ENCODE peak calls at places on chromosomes 5 and 9, in eight cellular contexts. W is T-helper 2 cell; S is heart left ventricle; Q is stimulated activated CD4-positive, alpha-beta T cell treated with anti-CD3 and anti-CD28 coated beads, Interleukin-1b, Interleukin-23, amount 100 ng/mL, for 24 hours; Y is adrenal gland; M is left lung; V is activated T-cell treated with anti-CD3 and anti-CD28 coated beads for 4 hours; Z is CD8-positive, alpha-beta T cell. J is an unnamed sample.

GRCh38 chr5:98997000-98997399 is 68.2 kb upstream of the CHD1 start:
- DNase-seq in V (no peak), Z (no peak), S (no peak), Y (no peak), Q (no peak), M (no peak), W (no peak), J (no peak)

GRCh38 chr9:4828776-4829175 is 36.0 kb downstream of the RCL1 start:
- DNase-seq in Q (no peak), Y (peak), S (no peak), V (no peak), Z (no peak), W (no peak), M (no peak), J (no peak)

GRCh38 chr9:126514037-126514821 is 99.5 kb upstream of the LMX1B start:
- DNase-seq in W (peak), V (peak), S (peak), Q (peak), Y (peak), M (peak), Z (peak), J (peak)

GRCh38 chr9:133163559-133164208 is at the start of gene GBGT1:
- DNase-seq in Y (peak), S (peak), Z (no peak), W (no peak), V (no peak), Q (no peak), M (peak), J (no peak)

GRCh38 chr5:150931368-150931965 is 26.7 kb upstream of the ZNF300 start:
- DNase-seq in M (no peak), Z (no peak), S (no peak), V (no peak), Y (no peak), W (no peak), Q (no peak), J (no peak)

GRCh38 chr9:91680129-91680528 is 256.5 kb upstream of the NFIL3 start:
- DNase-seq in Z (no peak), Q (no peak), S (no peak), M (no peak), Y (no peak), W (no peak), V (no peak), J (no peak)

GRCh38 chr5:151243564-151243963 is 9.4 kb upstream of the GM2A start:
- DNase-seq in Y (no peak), W (peak), S (no peak), Q (no peak), M (no peak), Z (no peak), V (no peak), J (no peak)

GRCh38 chr5:115586525-115587146 is 15.6 kb downstream of the TICAM2 start:
- DNase-seq in Z (no peak), V (no peak), W (peak), Q (no peak), Y (no peak), M (no peak), S (no peak), J (no peak)

GRCh38 chr5:127696688-127697087 is 6.5 kb upstream of the CCDC192 start:
- DNase-seq in W (no peak), Q (no peak), Y (no peak), S (no peak), M (no peak), Z (no peak), V (no peak), J (no peak)

GRCh38 chr9:124309665-124310064 is 51.9 kb downstream of the NEK6 start:
- DNase-seq in Y (peak), Q (no peak), S (no peak), M (no peak), W (no peak), V (no peak), Z (no peak), J (no peak)

GRCh38 chr5:91266184-91266705 is 116.9 kb downstream of the ARRDC3 start:
- DNase-seq in M (no peak), Q (no peak), S (no peak), W (peak), Y (no peak), Z (no peak), V (no peak), J (no peak)

GRCh38 chr9:112664541-112664940 is 53.4 kb downstream of the INIP start:
- DNase-seq in Z (no peak), Q (no peak), S (no peak), V (no peak), M (no peak), Y (no peak), W (no peak), J (no peak)

GRCh38 chr9:129615407-129616285 is 5.3 kb downstream of the C9orf50 start:
- DNase-seq in M (no peak), S (no peak), V (no peak), Y (no peak), Q (no peak), Z (no peak), W (no peak), J (no peak)

GRCh38 chr5:180464603-180464970 is 29.6 kb upstream of the CNOT6 start:
- DNase-seq in S (no peak), Y (no peak), W (no peak), V (no peak), Z (no peak), Q (no peak), M (no peak), J (no peak)

GRCh38 chr5:61401726-61402125 is 69.7 kb downstream of the ZSWIM6 start:
- DNase-seq in M (no peak), V (no peak), Z (no peak), Y (no peak), Q (no peak), S (no peak), W (no peak), J (no peak)

GRCh38 chr5:162067138-162067537 is 435 bp upstream of the GABRG2 start:
- DNase-seq in Q (no peak), Z (no peak), Y (no peak), M (no peak), V (no peak), S (no peak), W (no peak), J (no peak)

GRCh38 chr9:124784503-124784902 is 7.6 kb downstream of the OLFML2A start:
- DNase-seq in S (no peak), Z (no peak), M (no peak), Y (no peak), W (no peak), Q (no peak), V (no peak), J (no peak)

GRCh38 chr5:137506296-137506695 is 7.2 kb upstream of the SPOCK1 start:
- DNase-seq in M (no peak), Q (no peak), Y (no peak), W (no peak), V (no peak), Z (no peak), S (no peak), J (no peak)

GRCh38 chr9:133278161-133279131 is 3.4 kb upstream of the ABO start:
- DNase-seq in Z (no peak), Q (no peak), W (no peak), M (no peak), V (no peak), Y (no peak), S (no peak), J (no peak)

GRCh38 chr5:72151169-72151568 is 43.9 kb downstream of the MAP1B start:
- DNase-seq in Y (peak), Q (no peak), S (no peak), W (no peak), M (no peak), Z (no peak), V (no peak), J (no peak)

GRCh38 chr5:1004598-1005361 is 3.8 kb upstream of the NKD2 start:
- DNase-seq in Q (peak), Y (peak), W (peak), Z (no peak), S (peak), M (peak), V (peak), J (no peak)

GRCh38 chr5:76742586-76742985 is 26.7 kb downstream of the F2R start:
- DNase-seq in W (no peak), V (no peak), S (no peak), Z (no peak), Y (no peak), M (no peak), Q (no peak), J (no peak)

GRCh38 chr9:4293293-4293931 is 6.5 kb downstream of the GLIS3 start:
- DNase-seq in S (no peak), Y (no peak), Z (no peak), W (no peak), Q (no peak), V (no peak), M (no peak), J (no peak)

GRCh38 chr9:82996931-82997330 is 66.0 kb downstream of the RASEF start:
- DNase-seq in Z (no peak), S (no peak), V (no peak), M (no peak), Q (no peak), W (no peak), Y (no peak), J (no peak)

GRCh38 chr5:152622628-152623027 is 217.5 kb upstream of the NMUR2 start:
- DNase-seq in Z (no peak), Y (no peak), Q (no peak), W (no peak), M (no peak), V (no peak), S (peak), J (no peak)

GRCh38 chr9:113556877-113557593 is 93.5 kb downstream of the RGS3 start:
- DNase-seq in W (no peak), Z (no peak), Q (no peak), S (no peak), Y (no peak), M (peak), V (no peak), J (no peak)

GRCh38 chr9:37574241-37574721 is 1.9 kb downstream of the FBXO10 start:
- DNase-seq in M (no peak), Q (no peak), Z (no peak), S (no peak), V (no peak), Y (no peak), W (no peak), J (no peak)

GRCh38 chr5:150783422-150783928 is 4.9 kb downstream of the SMIM3 start:
- DNase-seq in V (no peak), S (peak), W (peak), M (peak), Y (peak), Z (peak), Q (no peak), J (peak)

GRCh38 chr5:61311836-61312808 is 19.9 kb upstream of the ZSWIM6 start:
- DNase-seq in Y (no peak), Q (no peak), W (no peak), S (no peak), Z (no peak), M (no peak), V (no peak), J (no peak)

GRCh38 chr5:111439473-111440075 is 72.8 kb downstream of the STARD4 start:
- DNase-seq in M (no peak), Z (no peak), S (no peak), V (no peak), Y (no peak), Q (no peak), W (no peak), J (no peak)

GRCh38 chr5:177365845-177366527 is 8.3 kb downstream of the RGS14 start:
- DNase-seq in Q (no peak), W (no peak), S (no peak), V (no peak), M (no peak), Z (no peak), Y (no peak), J (no peak)

GRCh38 chr5:98975682-98976407 is 47.0 kb upstream of the CHD1 start:
- DNase-seq in V (no peak), W (no peak), Q (no peak), M (no peak), Y (no peak), S (no peak), Z (no peak), J (no peak)